ENCODE peak calls at places on chromosome 22, in five cellular contexts. One of them, this sample, is unnamed. For H3K4me1 and H3K27me3, the result is how much of the 10 kb centered on the place peaks cover.

GRCh38 chr22:19287076-19287724 is 4.3 kb downstream of the CLTCL1 start:
- DNase-seq in colonic mucosa: no peak
- DNase-seq in pancreas: no peak
- DNase-seq in H9: peak
- DNase-seq in RWPE2: peak
- DNase-seq in this sample: peak

GRCh38 chr22:41828516-41828915 is 4.4 kb upstream of the SREBF2 start:
- DNase-seq in H9: no peak
- DNase-seq in colonic mucosa: peak
- DNase-seq in RWPE2: no peak
- DNase-seq in pancreas: no peak
- DNase-seq in this sample: peak

GRCh38 chr22:22681221-22681739 is 36.9 kb downstream of the GGTLC2 start:
- DNase-seq in RWPE2: no peak
- DNase-seq in H9: no peak
- DNase-seq in pancreas: no peak
- DNase-seq in colonic mucosa: no peak
- DNase-seq in this sample: no peak

GRCh38 chr22:43828711-43829447 is 16.8 kb upstream of the EFCAB6 start:
- DNase-seq in pancreas: no peak
- DNase-seq in colonic mucosa: peak
- DNase-seq in H9: peak
- DNase-seq in RWPE2: no peak
- DNase-seq in this sample: no peak

GRCh38 chr22:18044548-18045271 is 20.3 kb upstream of the MICAL3 start:
- DNase-seq in pancreas: peak
- DNase-seq in RWPE2: no peak
- DNase-seq in H9: no peak
- DNase-seq in colonic mucosa: peak
- DNase-seq in this sample: peak

GRCh38 chr22:19477321-19478085 is 1.5 kb downstream of the UFD1 start:
- DNase-seq in RWPE2: no peak
- DNase-seq in H9: no peak
- DNase-seq in colonic mucosa: no peak
- DNase-seq in pancreas: no peak
- DNase-seq in this sample: peak

GRCh38 chr22:32910358-32910757 is 108.9 kb downstream of the TIMP3 start:
- DNase-seq in pancreas: no peak
- DNase-seq in RWPE2: no peak
- DNase-seq in H9: no peak
- DNase-seq in colonic mucosa: no peak
- DNase-seq in this sample: no peak

GRCh38 chr22:27995801-27996528 is 76.9 kb upstream of the PITPNB start:
- DNase-seq in RWPE2: no peak
- DNase-seq in pancreas: no peak
- DNase-seq in colonic mucosa: no peak
- DNase-seq in H9: no peak
- DNase-seq in this sample: no peak

GRCh38 chr22:27752141-27752540 is 49.4 kb downstream of the MN1 start:
- DNase-seq in RWPE2: no peak
- DNase-seq in pancreas: no peak
- DNase-seq in H9: no peak
- DNase-seq in colonic mucosa: no peak
- DNase-seq in this sample: no peak

GRCh38 chr22:37442537-37442936 is 15.3 kb upstream of the ELFN2 start:
- DNase-seq in pancreas: no peak
- DNase-seq in H9: no peak
- DNase-seq in RWPE2: no peak
- DNase-seq in colonic mucosa: no peak
- DNase-seq in this sample: peak

GRCh38 chr22:49310354-49310753 is 517.3 kb downstream of the BRD1 start:
- DNase-seq in pancreas: no peak
- DNase-seq in RWPE2: no peak
- DNase-seq in H9: peak
- DNase-seq in colonic mucosa: peak
- DNase-seq in this sample: no peak

GRCh38 chr22:50218153-50218995 is 17.6 kb downstream of the SELENOO start:
- DNase-seq in colonic mucosa: no peak
- DNase-seq in H9: no peak
- DNase-seq in RWPE2: peak
- DNase-seq in pancreas: peak
- DNase-seq in this sample: no peak

GRCh38 chr22:36546932-36547331 is 18.0 kb upstream of the EIF3D start:
- DNase-seq in pancreas: no peak
- DNase-seq in RWPE2: no peak
- DNase-seq in H9: no peak
- DNase-seq in colonic mucosa: no peak
- DNase-seq in this sample: no peak

GRCh38 chr22:28429711-28430110 is 249.9 kb downstream of the TTC28 start:
- DNase-seq in pancreas: no peak
- DNase-seq in colonic mucosa: no peak
- DNase-seq in RWPE2: no peak
- DNase-seq in H9: no peak
- DNase-seq in this sample: no peak

GRCh38 chr22:26822300-26822699 is 164.9 kb downstream of the MIAT start:
- DNase-seq in H9: no peak
- DNase-seq in RWPE2: no peak
- DNase-seq in colonic mucosa: no peak
- DNase-seq in pancreas: no peak
- DNase-seq in this sample: no peak

GRCh38 chr22:19068784-19069271 is 53.4 kb downstream of the DGCR2 start:
- DNase-seq in RWPE2: no peak
- DNase-seq in colonic mucosa: no peak
- DNase-seq in H9: no peak
- DNase-seq in pancreas: no peak
- DNase-seq in this sample: no peak

GRCh38 chr22:41818596-41818995 is 14.3 kb upstream of the SREBF2 start:
- DNase-seq in RWPE2: no peak
- DNase-seq in colonic mucosa: no peak
- DNase-seq in H9: no peak
- DNase-seq in pancreas: no peak
- DNase-seq in this sample: no peak

GRCh38 chr22:50271519-50271970 is 1.4 kb upstream of the MAPK11 start:
- DNase-seq in colonic mucosa: peak
- DNase-seq in H9: peak
- DNase-seq in pancreas: peak
- DNase-seq in RWPE2: no peak
- DNase-seq in this sample: peak

GRCh38 chr22:27620367-27621154 is 181.0 kb downstream of the MN1 start:
- DNase-seq in H9: no peak
- DNase-seq in pancreas: no peak
- DNase-seq in RWPE2: no peak
- DNase-seq in colonic mucosa: no peak
- DNase-seq in this sample: no peak

GRCh38 chr22:27966168-27967064 is 47.4 kb upstream of the PITPNB start:
- DNase-seq in pancreas: no peak
- DNase-seq in colonic mucosa: no peak
- DNase-seq in H9: no peak
- DNase-seq in RWPE2: no peak
- DNase-seq in this sample: no peak

GRCh38 chr22:41009222-41009948 is 58.2 kb downstream of the RBX1 start:
- DNase-seq in H9: no peak
- DNase-seq in pancreas: no peak
- DNase-seq in RWPE2: no peak
- DNase-seq in colonic mucosa: peak
- DNase-seq in this sample: no peak

GRCh38 chr22:18078329-18079041 is 695 bp downstream of the PEX26 start:
- DNase-seq in pancreas: peak
- DNase-seq in RWPE2: no peak
- DNase-seq in H9: peak
- DNase-seq in colonic mucosa: peak
- DNase-seq in this sample: peak

GRCh38 chr22:19522881-19523239 is 1.4 kb downstream of the CLDN5 start:
- DNase-seq in RWPE2: no peak
- DNase-seq in colonic mucosa: no peak
- DNase-seq in pancreas: no peak
- DNase-seq in H9: no peak
- DNase-seq in this sample: no peak

GRCh38 chr22:50613291-50613981 is 12.8 kb downstream of the MAPK8IP2 start:
- DNase-seq in RWPE2: no peak
- DNase-seq in pancreas: peak
- DNase-seq in colonic mucosa: peak
- DNase-seq in H9: peak
- DNase-seq in this sample: peak

GRCh38 chr22:37316875-37317371 is 34.6 kb downstream of the CYTH4 start:
- DNase-seq in H9: peak
- DNase-seq in RWPE2: no peak
- DNase-seq in pancreas: peak
- DNase-seq in colonic mucosa: peak
- DNase-seq in this sample: peak

GRCh38 chr22:50299724-50300619 is 7.5 kb downstream of the PLXNB2 start:
- DNase-seq in RWPE2: no peak
- DNase-seq in colonic mucosa: peak
- DNase-seq in H9: peak
- DNase-seq in pancreas: peak
- DNase-seq in this sample: peak

GRCh38 chr22:40498454-40499186 is 128.2 kb downstream of the SGSM3 start:
- DNase-seq in pancreas: no peak
- DNase-seq in colonic mucosa: no peak
- DNase-seq in H9: no peak
- DNase-seq in RWPE2: peak
- DNase-seq in this sample: no peak

GRCh38 chr22:29043906-29044575 is 17.6 kb downstream of the C22orf31 start:
- DNase-seq in pancreas: no peak
- DNase-seq in RWPE2: no peak
- DNase-seq in colonic mucosa: no peak
- DNase-seq in H9: no peak
- DNase-seq in this sample: no peak

GRCh38 chr22:27866136-27867091 is 52.6 kb downstream of the PITPNB start:
- DNase-seq in colonic mucosa: no peak
- DNase-seq in RWPE2: no peak
- DNase-seq in H9: no peak
- DNase-seq in pancreas: no peak
- DNase-seq in this sample: no peak

GRCh38 chr22:22048318-22048942 is 65.8 kb upstream of the TOP3B start:
- DNase-seq in colonic mucosa: no peak
- DNase-seq in H9: no peak
- DNase-seq in pancreas: no peak
- DNase-seq in RWPE2: no peak
- DNase-seq in this sample: no peak

GRCh38 chr22:50182176-50183081 is 3.3 kb upstream of the TRABD start:
- DNase-seq in colonic mucosa: peak
- DNase-seq in H9: no peak
- DNase-seq in RWPE2: no peak
- DNase-seq in pancreas: peak
- DNase-seq in this sample: no peak

DNA sequence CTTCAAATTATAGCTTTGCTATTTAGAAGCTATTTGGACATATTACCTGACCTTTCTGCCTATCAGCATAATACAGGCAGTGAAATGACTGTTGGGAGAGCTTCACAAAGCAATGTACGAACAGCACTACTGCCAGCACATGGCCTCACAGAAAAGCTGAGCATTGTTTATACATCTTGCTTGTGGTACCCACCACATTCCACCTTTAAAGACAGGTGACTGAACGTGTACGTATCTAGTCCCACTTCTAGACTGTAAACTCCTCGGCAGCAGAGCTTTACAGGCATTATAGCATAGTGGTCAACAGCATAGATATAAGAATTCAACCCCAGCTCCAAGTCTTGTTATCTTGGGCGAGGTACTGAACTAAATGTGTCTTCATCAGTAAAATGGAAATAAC is 1.6 kb downstream of the JOSD1 start:
- DNase-seq in H9: no peak
- DNase-seq in colonic mucosa: no peak
- DNase-seq in pancreas: no peak
- DNase-seq in RWPE2: no peak
- DNase-seq in this sample: peak
- H3K4me1 ChIP-seq in H9: under half
- H3K4me1 ChIP-seq in colonic mucosa: under half
- H3K4me1 ChIP-seq in pancreas: under half
- H3K4me1 ChIP-seq in RWPE2: under half
- H3K4me1 ChIP-seq in this sample: under half

GRCh38 chr22:25795437-25795836 is 53.4 kb downstream of the MYO18B start:
- DNase-seq in RWPE2: no peak
- DNase-seq in H9: no peak
- DNase-seq in pancreas: no peak
- DNase-seq in colonic mucosa: no peak
- DNase-seq in this sample: no peak
- H3K27me3 ChIP-seq in RWPE2: under half
- H3K27me3 ChIP-seq in H9: under half
- H3K27me3 ChIP-seq in pancreas: under half
- H3K27me3 ChIP-seq in colonic mucosa: under half
- H3K27me3 ChIP-seq in this sample: under half

DNA sequence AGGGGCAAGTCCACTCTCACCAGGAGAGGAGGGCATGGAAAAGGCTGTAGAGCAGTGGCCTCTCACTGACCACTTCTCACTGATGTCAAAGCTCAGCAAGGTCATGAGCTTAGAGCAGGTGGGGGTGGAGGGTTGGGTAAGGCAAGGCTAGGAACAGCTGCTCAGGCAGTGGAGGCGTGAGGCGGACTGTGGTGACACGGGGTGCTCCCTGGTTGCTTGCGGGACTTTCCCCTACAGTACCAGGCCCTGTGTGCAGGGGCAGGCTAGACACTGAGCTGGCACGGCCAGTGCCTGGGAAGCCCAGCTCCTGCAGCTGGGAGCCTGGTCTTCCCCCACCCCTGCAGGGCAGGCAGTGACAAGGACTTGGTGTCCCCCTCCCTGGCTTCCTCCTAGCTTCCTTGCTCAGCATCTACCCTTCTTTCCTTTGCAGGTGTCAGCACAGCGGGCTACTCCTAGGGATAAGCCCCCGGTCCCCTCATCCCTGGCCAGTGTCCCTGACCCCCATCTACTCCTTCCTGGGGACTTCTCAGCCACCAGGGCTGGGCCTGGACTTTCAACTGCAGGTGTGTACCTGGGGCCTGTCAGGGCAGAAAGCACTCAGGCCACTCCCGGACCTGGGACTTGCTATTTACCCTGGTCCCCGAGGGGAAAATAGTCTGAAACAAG is 45.6 kb downstream of the PISD start:
- DNase-seq in pancreas: no peak
- DNase-seq in colonic mucosa: no peak
- DNase-seq in RWPE2: no peak
- DNase-seq in H9: no peak
- DNase-seq in this sample: peak
- H3K27ac ChIP-seq in pancreas: no peak
- H3K27ac ChIP-seq in colonic mucosa: no peak
- H3K27ac ChIP-seq in RWPE2: no peak
- H3K27ac ChIP-seq in H9: no peak
- H3K27ac ChIP-seq in this sample: peak

GRCh38 chr22:47397673-47398072 is 635.2 kb downstream of the TBC1D22A start:
- DNase-seq in RWPE2: no peak
- DNase-seq in pancreas: no peak
- DNase-seq in colonic mucosa: no peak
- DNase-seq in H9: no peak
- DNase-seq in this sample: no peak

GRCh38 chr22:47395481-47395880 is 633.0 kb downstream of the TBC1D22A start:
- DNase-seq in H9: no peak
- DNase-seq in colonic mucosa: no peak
- DNase-seq in RWPE2: no peak
- DNase-seq in pancreas: no peak
- DNase-seq in this sample: no peak

GRCh38 chr22:47396105-47396504 is 633.7 kb downstream of the TBC1D22A start:
- DNase-seq in pancreas: no peak
- DNase-seq in RWPE2: no peak
- DNase-seq in colonic mucosa: no peak
- DNase-seq in H9: no peak
- DNase-seq in this sample: no peak

GRCh38 chr22:47394504-47395440 is 632.3 kb downstream of the TBC1D22A start:
- DNase-seq in H9: no peak
- DNase-seq in pancreas: no peak
- DNase-seq in colonic mucosa: no peak
- DNase-seq in RWPE2: no peak
- DNase-seq in this sample: no peak

GRCh38 chr22:47396515-47396914 is 634.1 kb downstream of the TBC1D22A start:
- DNase-seq in colonic mucosa: no peak
- DNase-seq in H9: no peak
- DNase-seq in pancreas: no peak
- DNase-seq in RWPE2: no peak
- DNase-seq in this sample: no peak
- H3K4me1 ChIP-seq in colonic mucosa: under half
- H3K4me1 ChIP-seq in H9: under half
- H3K4me1 ChIP-seq in pancreas: under half
- H3K4me1 ChIP-seq in RWPE2: under half
- H3K4me1 ChIP-seq in this sample: under half